ENCODE peak calls at places on chromosomes 16 and 17, in six cellular contexts. K, L, H, B, D and Q are unnamed samples.

GRCh38 chr16:23948949-23949392 is 113.2 kb downstream of the PRKCB start:
- DNase-seq in H (no peak), D (no peak), B (no peak), K (no peak), L (peak; percentile 53), Q (no peak)

GRCh38 chr17:48539177-48539576 is 5.7 kb downstream of the HOXB2 start:
- DNase-seq in D (no peak), H (no peak), B (no peak), K (no peak), L (no peak), Q (no peak)

GRCh38 chr16:28133666-28134065 is 70.2 kb upstream of the GSG1L start:
- DNase-seq in K (no peak), B (no peak), H (no peak), L (no peak), D (no peak), Q (no peak)

GRCh38 chr17:8210761-8211458 is 535 bp upstream of the AURKB start:
- DNase-seq in B (no peak), D (no peak), K (no peak), H (no peak), L (no peak), Q (no peak)

GRCh38 chr17:12790806-12791148 is 1.5 kb downstream of the ARHGAP44 start:
- DNase-seq in D (no peak), H (no peak), K (no peak), B (no peak), L (peak; percentile 17), Q (no peak)

GRCh38 chr17:46898860-46899259 is 24.1 kb upstream of the GOSR2 start:
- DNase-seq in B (no peak), D (no peak), H (no peak), L (no peak), K (no peak), Q (no peak)

GRCh38 chr17:15106540-15106939 is 158.6 kb downstream of the PMP22 start:
- DNase-seq in K (no peak), H (no peak), B (peak; percentile 26), D (no peak), L (no peak), Q (no peak)

GRCh38 chr17:3529817-3530741 is 27.5 kb downstream of the TRPV3 start:
- DNase-seq in H (peak; percentile 85), K (no peak), B (peak; percentile 81), L (no peak), D (no peak), Q (peak; percentile 95)

GRCh38 chr16:88561485-88562369 is 8.5 kb upstream of the ZC3H18 start:
- DNase-seq in H (peak; percentile 59), K (peak; percentile 61), B (peak; percentile 63), L (peak; percentile 37), D (peak; percentile 55), Q (peak; percentile 73)

GRCh38 chr16:83118365-83118764 is 491.6 kb downstream of the CDH13 start:
- DNase-seq in K (no peak), L (no peak), H (no peak), D (no peak), B (no peak), Q (no peak)

GRCh38 chr16:75264999-75265910 is 13.8 kb upstream of the BCAR1 start:
- DNase-seq in L (peak; percentile 72), H (no peak), B (peak; percentile 72), K (peak; percentile 63), D (peak; percentile 64), Q (no peak)

GRCh38 chr17:18944646-18945045 is 7.3 kb upstream of the SLC5A10 start:
- DNase-seq in D (no peak), H (no peak), L (no peak), B (no peak), K (no peak), Q (no peak)

GRCh38 chr17:18949566-18949965 is 2.4 kb upstream of the SLC5A10 start:
- DNase-seq in L (no peak), H (no peak), K (no peak), D (no peak), B (no peak), Q (peak; percentile 74)

GRCh38 chr17:18948476-18949006 is 3.4 kb upstream of the SLC5A10 start:
- DNase-seq in L (no peak), B (no peak), H (no peak), D (no peak), K (no peak), Q (no peak)

GRCh38 chr17:18947866-18948265 is 4.1 kb upstream of the SLC5A10 start:
- DNase-seq in B (no peak), K (no peak), L (no peak), H (no peak), D (no peak), Q (no peak)

DNA sequence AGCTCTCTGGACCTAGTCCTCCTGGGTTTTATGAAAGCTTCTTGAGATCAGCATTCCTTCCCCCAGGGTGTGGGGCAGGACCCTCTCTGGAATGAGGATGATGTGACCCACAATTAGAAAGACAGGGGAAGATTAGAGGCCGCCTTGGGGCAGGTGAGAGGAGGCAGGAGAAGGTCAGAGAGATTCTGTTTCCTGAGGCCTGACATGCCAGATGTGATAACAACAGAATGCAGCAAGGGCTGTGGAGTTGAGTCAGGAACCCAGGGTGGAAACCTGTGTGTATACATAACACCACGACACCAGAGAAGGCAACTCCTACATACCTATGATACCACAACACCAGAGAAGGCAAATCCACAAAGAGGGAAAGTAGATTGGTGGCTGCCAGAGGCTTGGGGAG is 5.4 kb upstream of the SLC5A10 start:
- DNase-seq in H (peak; percentile 15), K (no peak), L (no peak), B (no peak), D (no peak), Q (no peak)
- H3K27ac ChIP-seq in H (no peak overlapping the region), K (no peak overlapping the region), L (no peak overlapping the region), B (no peak overlapping the region), D (no peak overlapping the region), Q (no peak overlapping the region)

GRCh38 chr17:1762233-1762905 is 509 bp downstream of the SERPINF1 start:
- DNase-seq in H (peak; percentile 18), B (no peak), L (no peak), D (no peak), K (no peak), Q (peak; percentile 75)
- H3K4me3 ChIP-seq in H (peak overlapping the region; percentile 12), B (peak overlapping the region; percentile 41), L (peak overlapping the region; percentile 29), D (no peak overlapping the region), K (peak overlapping the region; percentile 52), Q (peak overlapping the region; percentile 59)

GRCh38 chr16:22210854-22211253 is 4.8 kb downstream of the EEF2K start:
- DNase-seq in K (no peak), B (no peak), L (no peak), D (no peak), H (no peak), Q (no peak)
- H3K4me1 ChIP-seq in K (peaks cover 44% of the 10 kb centered on the region), B (peaks cover 6% of the 10 kb centered on the region), L (peaks cover 65% of the 10 kb centered on the region), D (peaks cover 33% of the 10 kb centered on the region), H (no peaks in the 10 kb centered on the region), Q (peaks cover 8% of the 10 kb centered on the region)

DNA sequence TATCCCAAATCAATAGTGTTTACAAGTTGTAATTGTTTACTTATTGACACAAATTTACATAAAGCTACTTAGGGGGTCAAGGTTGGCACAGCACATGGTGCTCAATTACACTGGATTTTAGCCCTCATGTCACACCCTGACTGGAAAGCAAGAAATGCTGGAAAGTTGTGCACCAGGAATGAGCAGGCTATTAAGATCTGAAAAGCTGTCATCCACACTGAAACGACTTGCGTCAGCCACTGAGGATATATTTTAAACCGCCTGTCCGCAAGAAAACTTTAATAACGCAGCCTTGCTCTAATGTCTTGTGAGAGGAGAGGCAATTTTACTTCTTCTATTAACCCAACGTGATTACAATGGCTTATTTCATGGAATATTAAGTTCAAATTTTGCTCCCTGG is 425.5 kb upstream of the PSMD7 start:
- DNase-seq in K (no peak), L (no peak), D (no peak), B (no peak), H (no peak), Q (no peak)
- H3K27ac ChIP-seq in K (no peak overlapping the region), L (no peak overlapping the region), D (no peak overlapping the region), B (no peak overlapping the region), H (no peak overlapping the region), Q (no peak overlapping the region)